ENCODE peak calls at places on chromosome 3, in eight cellular contexts. P is psoas muscle; B is A673; O is A549; H is effector memory CD4-positive, alpha-beta T cell; V is SJSA1; G is stomach; R is hepatocyte. C is an unnamed sample.

GRCh38 chr3:41148446-41148845 is 50.9 kb upstream of the CTNNB1 start:
- DNase-seq in P (no peak), B (no peak), O (no peak), H (no peak), V (no peak), G (no peak), R (no peak), C (no peak)

GRCh38 chr3:21417991-21418390 is 333.0 kb downstream of the ZNF385D start:
- DNase-seq in P (no peak), B (no peak), O (no peak), H (no peak), V (no peak), G (no peak), R (no peak), C (no peak)

GRCh38 chr3:12222765-12223485 is 64.2 kb upstream of the TIMP4 start:
- DNase-seq in P (no peak), B (no peak), O (peak; percentile 21), H (no peak), V (no peak), G (no peak), R (no peak), C (no peak)

GRCh38 chr3:194333212-194333980 is 17.7 kb downstream of the CPN2 start:
- DNase-seq in P (peak; percentile 85), B (peak; percentile 93), O (peak; percentile 82), H (peak; percentile 69), V (peak; percentile 81), G (peak; percentile 90), R (peak; percentile 92), C (peak; percentile 85)

GRCh38 chr3:175163686-175164085 is 304.6 kb downstream of the NAALADL2 start:
- DNase-seq in P (no peak), B (no peak), O (no peak), H (no peak), V (no peak), G (no peak), R (no peak), C (no peak)

GRCh38 chr3:108718454-108718853 is 38.8 kb downstream of the RETNLB start:
- DNase-seq in P (no peak), B (peak; percentile 4), O (no peak), H (no peak), V (no peak), G (no peak), R (no peak), C (no peak)

GRCh38 chr3:105615814-105616213 is 249.1 kb downstream of the ALCAM start:
- DNase-seq in P (no peak), B (no peak), O (no peak), H (no peak), V (no peak), G (no peak), R (no peak), C (no peak)

GRCh38 chr3:67460841-67461240 is 193.6 kb downstream of the SUCLG2 start:
- DNase-seq in P (no peak), B (no peak), O (no peak), H (no peak), V (no peak), G (no peak), R (no peak), C (no peak)

GRCh38 chr3:143786229-143787199 is 61.8 kb downstream of the SLC9A9 start:
- DNase-seq in P (peak; percentile 25), B (no peak), O (no peak), H (no peak), V (no peak), G (peak; percentile 30), R (no peak), C (no peak)

GRCh38 chr3:43286886-43287301 is 554 bp downstream of the SNRK start:
- DNase-seq in P (no peak), B (peak; percentile 6), O (peak; percentile 8), H (no peak), V (no peak), G (no peak), R (peak; percentile 75), C (peak; percentile 44)

GRCh38 chr3:58585994-58586393 is 8.8 kb upstream of the FAM107A start:
- DNase-seq in P (no peak), B (no peak), O (no peak), H (no peak), V (no peak), G (no peak), R (no peak), C (no peak)

GRCh38 chr3:185552358-185552877 is at the start of gene LIPH:
- DNase-seq in P (no peak), B (peak; percentile 92), O (peak; percentile 88), H (no peak), V (no peak), G (peak; percentile 74), R (peak; percentile 65), C (no peak)

GRCh38 chr3:71355037-71355436 is 228.5 kb downstream of the FOXP1 start:
- DNase-seq in P (no peak), B (no peak), O (no peak), H (no peak), V (no peak), G (no peak), R (no peak), C (no peak)
- H3K4me3 ChIP-seq in P (no peak overlapping the region), B (no peak overlapping the region), O (no peak overlapping the region), H (no peak overlapping the region), V (no peak overlapping the region), G (no peak overlapping the region), R (no peak overlapping the region), C (no peak overlapping the region)

GRCh38 chr3:184237211-184237610 is 7.8 kb downstream of the VWA5B2 start:
- DNase-seq in P (no peak), B (no peak), O (no peak), H (no peak), V (no peak), G (no peak), R (no peak), C (no peak)
- H3K4me1 ChIP-seq in P (no peaks in the 10 kb centered on the region), B (no peaks in the 10 kb centered on the region), O (peaks cover 7% of the 10 kb centered on the region), H (no peaks in the 10 kb centered on the region), V (no peaks in the 10 kb centered on the region), G (peaks cover 12% of the 10 kb centered on the region), R (no peaks in the 10 kb centered on the region), C (no peaks in the 10 kb centered on the region)

GRCh38 chr3:65953881-65954733 is 84.6 kb downstream of the MAGI1 start:
- DNase-seq in P (no peak), B (peak; percentile 61), O (peak; percentile 19), H (no peak), V (no peak), G (peak; percentile 91), R (peak; percentile 53), C (no peak)
- H3K4me3 ChIP-seq in P (peak overlapping the region; percentile 62), B (no peak overlapping the region), O (peak overlapping the region; percentile 15), H (no peak overlapping the region), V (no peak overlapping the region), G (peak overlapping the region; percentile 15), R (no peak overlapping the region), C (no peak overlapping the region)

DNA sequence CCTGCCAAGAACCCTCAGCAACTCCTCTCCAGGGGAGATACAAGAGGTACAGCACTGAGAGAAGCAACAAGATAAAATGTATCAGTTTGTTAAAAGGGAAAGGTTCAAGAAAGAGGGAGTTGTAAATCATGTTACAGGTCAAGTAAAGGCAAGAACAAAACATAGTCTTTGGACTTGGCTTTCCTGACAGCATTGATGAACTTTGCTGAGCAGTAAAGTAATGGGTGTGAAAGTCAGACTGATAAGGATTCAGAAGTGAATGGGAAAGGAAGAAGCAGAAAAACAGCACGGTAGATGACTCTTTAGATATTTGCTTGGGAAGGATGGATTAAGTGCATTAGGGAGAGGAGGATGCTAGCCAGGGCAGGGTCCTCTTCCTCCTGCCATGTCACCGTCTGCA is 27.1 kb downstream of the MBNL1 start:
- DNase-seq in P (no peak), B (no peak), O (no peak), H (no peak), V (no peak), G (no peak), R (no peak), C (no peak)
- H3K4me1 ChIP-seq in P (peaks cover 76% of the 10 kb centered on the region), B (peaks cover 19% of the 10 kb centered on the region), O (peaks cover 74% of the 10 kb centered on the region), H (peaks cover 58% of the 10 kb centered on the region), V (peaks cover 66% of the 10 kb centered on the region), G (peaks cover 99% of the 10 kb centered on the region), R (peaks cover 4% of the 10 kb centered on the region), C (peaks cover 97% of the 10 kb centered on the region)

GRCh38 chr3:18440053-18440768 is 15.1 kb upstream of the SATB1 start:
- DNase-seq in P (no peak), B (no peak), O (no peak), H (no peak), V (no peak), G (no peak), R (no peak), C (no peak)
- H3K4me3 ChIP-seq in P (no peak overlapping the region), B (no peak overlapping the region), O (no peak overlapping the region), H (peak overlapping the region; percentile 14), V (no peak overlapping the region), G (no peak overlapping the region), R (no peak overlapping the region), C (no peak overlapping the region)

DNA sequence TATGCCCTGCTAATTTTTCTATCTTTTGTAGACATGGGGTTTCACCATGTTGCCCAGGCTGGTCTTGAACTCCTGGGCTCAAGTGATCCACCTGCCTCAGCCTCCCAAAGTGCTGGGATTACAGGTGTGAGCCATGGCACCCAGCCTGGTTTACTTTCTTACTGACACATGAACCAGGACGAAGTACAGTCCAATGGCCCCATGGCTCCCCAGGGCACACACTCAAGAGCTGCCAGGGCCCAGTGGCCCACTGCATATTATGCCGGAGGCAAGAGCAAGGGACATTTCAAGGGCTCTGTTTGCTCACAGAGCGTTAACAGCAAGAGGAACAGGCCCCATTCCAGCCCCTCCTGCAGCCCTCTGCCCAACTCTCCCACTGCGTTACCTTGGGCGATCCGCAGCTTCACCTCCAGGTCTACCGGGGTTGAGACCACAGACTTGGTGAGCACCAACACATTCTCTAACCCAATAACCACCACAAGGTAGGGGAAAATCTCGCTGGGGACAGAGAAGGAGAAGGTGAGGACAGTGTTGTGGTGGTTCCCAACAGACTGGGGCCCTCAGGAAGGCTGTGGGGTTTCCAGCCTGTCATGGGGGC is 42.8 kb downstream of the PTPN23 start:
- DNase-seq in P (no peak), B (no peak), O (no peak), H (no peak), V (no peak), G (no peak), R (no peak), C (no peak)
- H3K4me1 ChIP-seq in P (peaks cover 13% of the 10 kb centered on the region), B (no peaks in the 10 kb centered on the region), O (peaks cover 7% of the 10 kb centered on the region), H (peaks cover 11% of the 10 kb centered on the region), V (peaks cover 10% of the 10 kb centered on the region), G (peaks cover 33% of the 10 kb centered on the region), R (peaks cover 11% of the 10 kb centered on the region), C (peaks cover 18% of the 10 kb centered on the region)

GRCh38 chr3:137787520-137787919 is 23.4 kb downstream of the SOX14 start:
- DNase-seq in P (no peak), B (no peak), O (no peak), H (no peak), V (no peak), G (no peak), R (no peak), C (no peak)
- H3K4me3 ChIP-seq in P (no peak overlapping the region), B (no peak overlapping the region), O (no peak overlapping the region), H (no peak overlapping the region), V (no peak overlapping the region), G (no peak overlapping the region), R (no peak overlapping the region), C (no peak overlapping the region)

C was measured in CD4-positive, alpha-beta memory T cell.